ENCODE peak calls at places on chromosomes 7 and 10, in seven cellular contexts. H is stimulated activated CD8-positive, alpha-beta memory T cell treated with anti-CD3 and anti-CD28 coated beads, Interleukin-15, amount 100 ng/mL, for 24 hours; W is H54; Z is glutamatergic neuron; I is head of caudate nucleus; R is activated CD8-positive, alpha-beta T cell treated with anti-CD3 and anti-CD28 coated beads, Interleukin-2, amount 10 ng/mL, durations not matched to agents 7 days and 5 days; V is T follicular helper cell. A is an unnamed sample.
A peak's percentile ranks its signal among the peaks of the same experiment; 100 is the strongest.

GRCh38 chr10:8088504-8088903 is 34.0 kb downstream of the GATA3 start:
- DNase-seq in H (no peak), W (no peak), Z (no peak), I (no peak), R (peak; percentile 74), V (no peak), A (peak; percentile 45)

GRCh38 chr7:39248693-39249090 is 271.0 kb downstream of the POU6F2 start:
- DNase-seq in H (no peak), W (no peak), Z (no peak), I (no peak), R (no peak), V (no peak), A (no peak)

GRCh38 chr10:86267286-86268195 is 99.1 kb downstream of the GRID1 start:
- DNase-seq in H (no peak), W (no peak), Z (no peak), I (peak; percentile 72), R (peak; percentile 11), V (no peak), A (no peak)

GRCh38 chr7:95425694-95426093 is 9.1 kb downstream of the PON2 start:
- DNase-seq in H (no peak), W (no peak), Z (no peak), I (no peak), R (no peak), V (no peak), A (no peak)

GRCh38 chr7:38975944-38976392 is 1.7 kb upstream of the POU6F2 start:
- DNase-seq in H (no peak), W (no peak), Z (peak; percentile 52), I (no peak), R (no peak), V (no peak), A (no peak)

GRCh38 chr7:113521468-113521867 is 397.3 kb downstream of the PPP1R3A start:
- DNase-seq in H (no peak), W (no peak), Z (no peak), I (no peak), R (no peak), V (no peak), A (no peak)

GRCh38 chr10:120979435-120980315 is 128.5 kb downstream of the WDR11 start:
- DNase-seq in H (no peak), W (no peak), Z (peak; percentile 51), I (peak; percentile 60), R (peak; percentile 44), V (no peak), A (no peak)

GRCh38 chr10:33157108-33157507 is 177.4 kb downstream of the NRP1 start:
- DNase-seq in H (no peak), W (no peak), Z (no peak), I (no peak), R (no peak), V (no peak), A (no peak)

GRCh38 chr7:70092314-70093303 is 494.3 kb downstream of the AUTS2 start:
- DNase-seq in H (no peak), W (peak; percentile 27), Z (peak; percentile 24), I (peak; percentile 37), R (no peak), V (no peak), A (no peak)

GRCh38 chr10:74771054-74771453 is 55.3 kb upstream of the KAT6B start:
- DNase-seq in H (no peak), W (no peak), Z (no peak), I (no peak), R (no peak), V (no peak), A (no peak)

GRCh38 chr10:34861293-34862004 is 46.4 kb upstream of the PARD3 start:
- DNase-seq in H (no peak), W (no peak), Z (peak; percentile 69), I (no peak), R (no peak), V (no peak), A (no peak)

GRCh38 chr7:32500922-32501341 is 5.6 kb downstream of the AVL9 start:
- DNase-seq in H (no peak), W (no peak), Z (no peak), I (peak; percentile 17), R (no peak), V (no peak), A (no peak)

GRCh38 chr7:88104732-88105131 is 115.1 kb downstream of the SRI start:
- DNase-seq in H (no peak), W (no peak), Z (no peak), I (no peak), R (no peak), V (no peak), A (no peak)

GRCh38 chr7:69934475-69934903 is 336.2 kb downstream of the AUTS2 start:
- DNase-seq in H (no peak), W (no peak), Z (no peak), I (peak; percentile 84), R (no peak), V (no peak), A (no peak)

A was measured in Jurkat, Clone E6-1.